ENCODE peak calls at places on chromosome 7, in four cellular contexts. One of them, this sample, is unnamed.

GRCh38 chr7:150417239-150417638 is 33.2 kb upstream of the GIMAP8 start:
- DNase-seq in CD8-positive, alpha-beta T cell: no peak
- DNase-seq in IMR-90: no peak
- DNase-seq in pancreas: no peak
- DNase-seq in this sample: no peak

GRCh38 chr7:128827248-128827958 is 2.8 kb upstream of the FLNC start:
- DNase-seq in CD8-positive, alpha-beta T cell: no peak
- DNase-seq in IMR-90: peak
- DNase-seq in pancreas: no peak
- DNase-seq in this sample: peak

GRCh38 chr7:100477871-100478248 is 1.2 kb downstream of the TSC22D4 start:
- DNase-seq in CD8-positive, alpha-beta T cell: no peak
- DNase-seq in IMR-90: no peak
- DNase-seq in pancreas: no peak
- DNase-seq in this sample: no peak

GRCh38 chr7:112290065-112290464 is 83.6 kb downstream of the ZNF277 start:
- DNase-seq in CD8-positive, alpha-beta T cell: no peak
- DNase-seq in IMR-90: peak
- DNase-seq in pancreas: no peak
- DNase-seq in this sample: peak

GRCh38 chr7:22361795-22362194 is 4.8 kb upstream of the RAPGEF5 start:
- DNase-seq in CD8-positive, alpha-beta T cell: no peak
- DNase-seq in IMR-90: peak
- DNase-seq in pancreas: peak
- DNase-seq in this sample: peak

GRCh38 chr7:5396999-5397656 is 26.5 kb downstream of the TNRC18 start:
- DNase-seq in CD8-positive, alpha-beta T cell: peak
- DNase-seq in IMR-90: peak
- DNase-seq in pancreas: peak
- DNase-seq in this sample: peak

GRCh38 chr7:15652776-15653290 is 33.6 kb downstream of the MEOX2 start:
- DNase-seq in CD8-positive, alpha-beta T cell: no peak
- DNase-seq in IMR-90: no peak
- DNase-seq in pancreas: no peak
- DNase-seq in this sample: no peak

GRCh38 chr7:28920424-28920823 is 37.7 kb downstream of the TRIL start:
- DNase-seq in CD8-positive, alpha-beta T cell: no peak
- DNase-seq in IMR-90: peak
- DNase-seq in pancreas: no peak
- DNase-seq in this sample: no peak

GRCh38 chr7:30321089-30321991 is 36.9 kb downstream of the ZNRF2 start:
- DNase-seq in CD8-positive, alpha-beta T cell: no peak
- DNase-seq in IMR-90: no peak
- DNase-seq in pancreas: no peak
- DNase-seq in this sample: peak

GRCh38 chr7:71824356-71824755 is 587.8 kb downstream of the CALN1 start:
- DNase-seq in CD8-positive, alpha-beta T cell: no peak
- DNase-seq in IMR-90: no peak
- DNase-seq in pancreas: no peak
- DNase-seq in this sample: no peak

GRCh38 chr7:47420117-47420780 is 161.7 kb downstream of the TNS3 start:
- DNase-seq in CD8-positive, alpha-beta T cell: no peak
- DNase-seq in IMR-90: no peak
- DNase-seq in pancreas: no peak
- DNase-seq in this sample: no peak

GRCh38 chr7:102463841-102464576 is 654 bp downstream of the ALKBH4 start:
- DNase-seq in CD8-positive, alpha-beta T cell: no peak
- DNase-seq in IMR-90: no peak
- DNase-seq in pancreas: no peak
- DNase-seq in this sample: peak

GRCh38 chr7:141563956-141564623 is 12.9 kb downstream of the AGK start:
- DNase-seq in CD8-positive, alpha-beta T cell: no peak
- DNase-seq in IMR-90: no peak
- DNase-seq in pancreas: no peak
- DNase-seq in this sample: no peak

GRCh38 chr7:73512018-73512780 is 9.9 kb downstream of the BAZ1B start:
- DNase-seq in CD8-positive, alpha-beta T cell: no peak
- DNase-seq in IMR-90: peak
- DNase-seq in pancreas: no peak
- DNase-seq in this sample: no peak

GRCh38 chr7:67913604-67914003 is 917.0 kb downstream of the TYW1 start:
- DNase-seq in CD8-positive, alpha-beta T cell: no peak
- DNase-seq in IMR-90: no peak
- DNase-seq in pancreas: no peak
- DNase-seq in this sample: no peak

GRCh38 chr7:105011771-105012502 is 2.1 kb upstream of the KMT2E start:
- DNase-seq in CD8-positive, alpha-beta T cell: no peak
- DNase-seq in IMR-90: no peak
- DNase-seq in pancreas: no peak
- DNase-seq in this sample: no peak

DNA sequence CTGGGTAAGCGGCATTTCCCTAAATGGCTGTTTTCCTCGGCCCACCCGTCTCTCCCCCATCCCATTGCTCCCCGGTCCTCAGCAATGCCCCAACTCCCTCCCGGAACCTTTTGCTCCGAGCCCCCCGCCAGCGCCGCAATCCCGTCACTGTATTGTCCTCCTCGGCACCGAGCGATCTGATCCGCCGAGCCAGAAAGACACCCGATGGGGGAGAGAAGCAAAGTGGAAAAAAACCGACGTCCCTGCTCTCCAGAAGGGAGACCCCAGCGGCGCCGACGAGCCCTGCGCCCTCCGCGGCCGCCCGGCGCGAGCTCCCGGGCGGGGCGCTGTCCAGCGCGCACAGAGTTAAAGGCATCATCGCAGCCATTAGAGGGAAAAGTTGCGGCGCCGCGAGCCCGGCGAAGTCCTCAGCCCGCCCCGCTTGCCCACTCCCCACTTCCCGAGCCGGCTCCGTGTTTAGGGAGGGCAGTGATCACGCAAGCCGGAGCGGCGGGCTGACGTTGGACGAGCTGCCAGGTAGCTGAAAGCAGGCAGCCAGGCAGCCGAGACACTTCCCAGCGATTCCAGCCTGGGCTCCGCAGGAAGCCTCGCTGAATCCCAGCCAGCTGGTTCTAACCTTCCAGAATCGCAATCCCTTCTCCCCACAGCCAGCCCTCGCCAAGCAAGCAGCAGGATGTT is at the start of gene VSTM2A:
- DNase-seq in CD8-positive, alpha-beta T cell: no peak
- DNase-seq in IMR-90: no peak
- DNase-seq in pancreas: no peak
- DNase-seq in this sample: peak
- H3K4me3 ChIP-seq in CD8-positive, alpha-beta T cell: no peak
- H3K4me3 ChIP-seq in IMR-90: no peak
- H3K4me3 ChIP-seq in pancreas: peak
- H3K4me3 ChIP-seq in this sample: no peak

DNA sequence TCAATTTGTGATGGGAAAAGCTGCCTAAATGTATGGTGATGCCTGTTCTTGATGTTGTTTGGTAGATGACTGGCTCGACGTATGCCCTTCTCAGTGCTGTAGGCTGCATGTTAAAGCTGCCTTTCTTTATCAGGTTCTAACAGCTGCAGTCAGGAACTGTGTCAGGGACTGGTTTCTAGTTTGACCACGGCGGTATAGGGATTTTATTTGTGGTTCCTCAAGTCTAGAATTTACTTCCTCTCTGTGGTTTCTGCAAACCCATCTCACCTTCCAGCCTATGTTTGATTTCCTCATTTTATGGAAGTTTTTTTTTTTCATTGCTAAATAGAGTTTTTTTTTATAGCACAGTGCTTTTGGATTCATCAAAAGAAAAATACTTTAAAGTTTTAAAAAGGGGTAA is 26.5 kb downstream of the LMTK2 start:
- DNase-seq in CD8-positive, alpha-beta T cell: no peak
- DNase-seq in IMR-90: no peak
- DNase-seq in pancreas: peak
- DNase-seq in this sample: no peak
- H3K4me3 ChIP-seq in CD8-positive, alpha-beta T cell: no peak
- H3K4me3 ChIP-seq in IMR-90: no peak
- H3K4me3 ChIP-seq in pancreas: no peak
- H3K4me3 ChIP-seq in this sample: no peak

GRCh38 chr7:42074079-42074478 is 162.9 kb downstream of the GLI3 start:
- DNase-seq in CD8-positive, alpha-beta T cell: no peak
- DNase-seq in IMR-90: no peak
- DNase-seq in pancreas: no peak
- DNase-seq in this sample: no peak

GRCh38 chr7:42068554-42069280 is 168.3 kb downstream of the GLI3 start:
- DNase-seq in CD8-positive, alpha-beta T cell: no peak
- DNase-seq in IMR-90: no peak
- DNase-seq in pancreas: no peak
- DNase-seq in this sample: no peak

GRCh38 chr7:42069625-42070024 is 167.4 kb downstream of the GLI3 start:
- DNase-seq in CD8-positive, alpha-beta T cell: no peak
- DNase-seq in IMR-90: no peak
- DNase-seq in pancreas: no peak
- DNase-seq in this sample: no peak

GRCh38 chr7:42071372-42072261 is 165.4 kb downstream of the GLI3 start:
- DNase-seq in CD8-positive, alpha-beta T cell: no peak
- DNase-seq in IMR-90: peak
- DNase-seq in pancreas: no peak
- DNase-seq in this sample: peak

GRCh38 chr7:42070068-42070467 is 166.9 kb downstream of the GLI3 start:
- DNase-seq in CD8-positive, alpha-beta T cell: no peak
- DNase-seq in IMR-90: peak
- DNase-seq in pancreas: no peak
- DNase-seq in this sample: peak
- H3K4me3 ChIP-seq in CD8-positive, alpha-beta T cell: no peak
- H3K4me3 ChIP-seq in IMR-90: no peak
- H3K4me3 ChIP-seq in pancreas: no peak
- H3K4me3 ChIP-seq in this sample: no peak

DNA sequence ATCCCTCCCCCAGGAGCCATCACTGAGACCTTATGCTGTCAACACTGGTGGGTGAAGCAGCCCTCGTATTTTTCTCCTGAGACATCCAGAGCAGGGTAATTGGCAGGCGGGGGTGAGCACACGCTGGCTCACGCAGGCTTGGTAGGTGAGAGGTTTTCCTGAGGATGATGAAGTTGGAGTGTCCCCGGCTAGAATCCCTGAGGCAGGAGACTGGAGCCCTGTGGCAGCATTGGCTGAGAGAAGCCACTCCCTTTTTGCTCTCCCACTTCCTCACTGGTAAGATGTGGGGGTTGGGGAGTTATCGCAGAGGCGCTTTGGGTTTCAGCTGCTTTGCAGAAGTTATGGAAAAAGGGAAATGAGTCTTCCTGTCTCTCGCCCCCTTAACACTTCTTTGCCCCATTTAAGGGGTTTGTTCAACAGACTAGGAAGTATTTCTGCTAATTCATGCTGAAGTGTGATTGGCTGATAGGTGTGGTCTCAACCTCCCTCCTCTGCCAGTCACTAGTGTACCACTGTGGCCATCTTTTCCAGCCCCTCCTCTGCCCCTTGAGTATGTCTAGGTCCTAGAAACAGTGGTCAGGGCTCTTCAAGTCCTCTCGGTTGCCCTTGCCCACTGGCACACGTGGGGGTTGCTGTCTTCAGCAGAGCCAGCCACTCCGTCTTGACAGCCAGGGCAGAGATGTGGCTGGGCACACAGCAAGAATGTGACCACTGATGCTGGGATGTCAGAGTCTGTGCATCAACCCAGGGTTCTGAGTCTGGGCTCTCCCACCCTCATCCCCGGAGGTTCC is 5.7 kb downstream of the ARPC1B start:
- DNase-seq in CD8-positive, alpha-beta T cell: peak
- DNase-seq in IMR-90: peak
- DNase-seq in pancreas: no peak
- DNase-seq in this sample: peak
- H3K4me3 ChIP-seq in CD8-positive, alpha-beta T cell: peak
- H3K4me3 ChIP-seq in IMR-90: no peak
- H3K4me3 ChIP-seq in pancreas: no peak
- H3K4me3 ChIP-seq in this sample: peak

GRCh38 chr7:147282204-147282603 is 1165.6 kb downstream of the CNTNAP2 start:
- DNase-seq in CD8-positive, alpha-beta T cell: no peak
- DNase-seq in IMR-90: no peak
- DNase-seq in pancreas: no peak
- DNase-seq in this sample: no peak

GRCh38 chr7:147276783-147277370 is 1160.3 kb downstream of the CNTNAP2 start:
- DNase-seq in CD8-positive, alpha-beta T cell: no peak
- DNase-seq in IMR-90: no peak
- DNase-seq in pancreas: no peak
- DNase-seq in this sample: no peak

GRCh38 chr7:147279516-147279915 is 1162.9 kb downstream of the CNTNAP2 start:
- DNase-seq in CD8-positive, alpha-beta T cell: no peak
- DNase-seq in IMR-90: no peak
- DNase-seq in pancreas: no peak
- DNase-seq in this sample: no peak

DNA sequence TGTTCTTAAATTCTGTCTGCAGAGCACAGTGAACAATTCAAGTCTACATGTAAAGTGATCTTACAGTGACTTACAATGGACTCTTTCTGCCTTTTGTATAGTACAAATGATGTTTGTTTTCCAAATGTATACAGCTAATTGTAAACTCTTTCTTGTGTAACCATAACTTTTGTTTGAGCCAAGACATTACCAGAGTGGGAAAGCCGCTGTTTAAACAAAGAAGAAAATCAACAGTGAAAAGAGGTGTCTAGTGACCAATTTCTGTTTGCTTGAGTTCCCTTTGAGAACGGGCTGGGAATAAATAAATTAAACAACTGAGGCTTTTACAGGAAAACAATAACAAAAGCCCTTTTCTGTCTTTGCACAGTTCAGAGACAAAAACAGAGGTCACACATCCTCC is 1163.3 kb downstream of the CNTNAP2 start:
- DNase-seq in CD8-positive, alpha-beta T cell: no peak
- DNase-seq in IMR-90: no peak
- DNase-seq in pancreas: no peak
- DNase-seq in this sample: no peak
- H3K4me3 ChIP-seq in CD8-positive, alpha-beta T cell: no peak
- H3K4me3 ChIP-seq in IMR-90: no peak
- H3K4me3 ChIP-seq in pancreas: no peak
- H3K4me3 ChIP-seq in this sample: no peak

GRCh38 chr7:20283385-20283784 is 47.3 kb upstream of the ITGB8 start:
- DNase-seq in CD8-positive, alpha-beta T cell: no peak
- DNase-seq in IMR-90: no peak
- DNase-seq in pancreas: no peak
- DNase-seq in this sample: no peak

GRCh38 chr7:20282960-20283359 is 47.7 kb upstream of the ITGB8 start:
- DNase-seq in CD8-positive, alpha-beta T cell: no peak
- DNase-seq in IMR-90: peak
- DNase-seq in pancreas: no peak
- DNase-seq in this sample: no peak

GRCh38 chr7:20283997-20284396 is 46.7 kb upstream of the ITGB8 start:
- DNase-seq in CD8-positive, alpha-beta T cell: no peak
- DNase-seq in IMR-90: no peak
- DNase-seq in pancreas: no peak
- DNase-seq in this sample: no peak

GRCh38 chr7:20279979-20280378 is 50.7 kb upstream of the ITGB8 start:
- DNase-seq in CD8-positive, alpha-beta T cell: no peak
- DNase-seq in IMR-90: no peak
- DNase-seq in pancreas: no peak
- DNase-seq in this sample: no peak

GRCh38 chr7:20280475-20281351 is 50.0 kb upstream of the ITGB8 start:
- DNase-seq in CD8-positive, alpha-beta T cell: no peak
- DNase-seq in IMR-90: peak
- DNase-seq in pancreas: no peak
- DNase-seq in this sample: peak
- H3K4me3 ChIP-seq in CD8-positive, alpha-beta T cell: no peak
- H3K4me3 ChIP-seq in IMR-90: no peak
- H3K4me3 ChIP-seq in pancreas: no peak
- H3K4me3 ChIP-seq in this sample: no peak

GRCh38 chr7:11959121-11959520 is 127.1 kb upstream of the THSD7A start:
- DNase-seq in CD8-positive, alpha-beta T cell: no peak
- DNase-seq in IMR-90: no peak
- DNase-seq in pancreas: no peak
- DNase-seq in this sample: no peak
- H3K4me3 ChIP-seq in CD8-positive, alpha-beta T cell: no peak
- H3K4me3 ChIP-seq in IMR-90: no peak
- H3K4me3 ChIP-seq in pancreas: no peak
- H3K4me3 ChIP-seq in this sample: no peak

This sample was measured in foreskin fibroblast.